ENCODE peak calls at places on chromosomes 1 and 21, in four cellular contexts. A, Y, U and W are unnamed samples.

GRCh38 chr1:89358287-89358893 is 5.5 kb upstream of the GBP6 start:
- DNase-seq in A (peak; percentile 81), Y (peak; percentile 63), U (peak; percentile 23), W (peak; percentile 86)

GRCh38 chr1:150256549-150257341 is 829 bp upstream of the CA14 start:
- DNase-seq in A (no peak), Y (no peak), U (peak; percentile 17), W (no peak)

GRCh38 chr1:167442142-167442848 is 76.0 kb downstream of the CD247 start:
- DNase-seq in A (peak; percentile 89), Y (peak; percentile 79), U (peak; percentile 94), W (peak; percentile 82)

GRCh38 chr21:42198949-42199348 is 20.0 kb upstream of the ABCG1 start:
- DNase-seq in A (no peak), Y (no peak), U (no peak), W (no peak)

GRCh38 chr1:33342041-33342723 is 21.3 kb upstream of the A3GALT2 start:
- DNase-seq in A (no peak), Y (peak; percentile 45), U (no peak), W (peak; percentile 86)

GRCh38 chr1:112934562-112934952 is 21.4 kb downstream of the SLC16A1 start:
- DNase-seq in A (no peak), Y (no peak), U (no peak), W (no peak)

GRCh38 chr1:223147858-223148257 is 4.8 kb upstream of the TLR5 start:
- DNase-seq in A (no peak), Y (no peak), U (no peak), W (no peak)

GRCh38 chr1:112513112-112513870 is 4.5 kb downstream of the WNT2B start:
- DNase-seq in A (no peak), Y (no peak), U (no peak), W (peak; percentile 57)

GRCh38 chr1:156860113-156860638 is 489 bp upstream of the NTRK1 start:
- DNase-seq in A (no peak), Y (no peak), U (peak; percentile 80), W (peak; percentile 20)

GRCh38 chr1:114703242-114703641 is 7.9 kb upstream of the AMPD1 start:
- DNase-seq in A (no peak), Y (no peak), U (no peak), W (no peak)

GRCh38 chr1:47510282-47510811 is 72.5 kb downstream of the FOXD2 start:
- DNase-seq in A (peak; percentile 54), Y (no peak), U (no peak), W (no peak)

GRCh38 chr1:178055779-178056471 is 38.0 kb upstream of the RASAL2 start:
- DNase-seq in A (no peak), Y (peak; percentile 29), U (no peak), W (no peak)

GRCh38 chr1:43554444-43554992 is 23.8 kb downstream of the PTPRF start:
- DNase-seq in A (no peak), Y (no peak), U (peak; percentile 33), W (no peak)